ENCODE peak calls at places on chromosomes 2 and 18, in six cellular contexts. I, V, X, W, R and E are unnamed samples.

GRCh38 chr2:8004250-8004681 is 677.6 kb upstream of the ID2 start:
- DNase-seq in V (no peak), X (peak; percentile 48), R (peak; percentile 51), W (no peak), I (no peak), E (no peak)

GRCh38 chr2:112583497-112584133 is 794 bp upstream of the CHCHD5 start:
- DNase-seq in W (no peak), V (no peak), R (no peak), X (peak; percentile 32), I (no peak), E (no peak)

GRCh38 chr2:197706839-197707207 is 1.7 kb downstream of the MARS2 start:
- DNase-seq in V (no peak), W (no peak), R (no peak), X (no peak), I (no peak), E (no peak)

GRCh38 chr2:145380436-145381017 is 860.6 kb upstream of the ZEB2 start:
- DNase-seq in R (no peak), W (no peak), X (peak; percentile 84), V (no peak), I (no peak), E (no peak)

GRCh38 chr2:178683877-178684276 is 123.3 kb downstream of the TTN start:
- DNase-seq in R (no peak), W (no peak), X (no peak), V (no peak), I (no peak), E (no peak)

GRCh38 chr2:50781646-50782045 is 250.3 kb downstream of the NRXN1 start:
- DNase-seq in W (no peak), X (no peak), R (no peak), I (no peak), V (no peak), E (no peak)

GRCh38 chr2:233643128-233643527 is 6.9 kb downstream of the UGT1A10 start:
- DNase-seq in V (no peak), X (peak; percentile 54), I (no peak), R (no peak), W (no peak), E (no peak)

GRCh38 chr2:199861116-199861774 is 10.3 kb upstream of the FTCDNL1 start:
- DNase-seq in R (no peak), I (no peak), W (no peak), X (peak; percentile 47), V (no peak), E (no peak)

GRCh38 chr18:50424877-50425690 is 50.2 kb downstream of the SKA1 start:
- DNase-seq in X (no peak), W (peak; percentile 53), I (no peak), V (no peak), R (no peak), E (no peak)

GRCh38 chr2:102226612-102227351 is 40.0 kb downstream of the IL1RL2 start:
- DNase-seq in X (peak; percentile 45), V (no peak), W (no peak), I (no peak), R (no peak), E (no peak)

GRCh38 chr2:102229141-102229764 is 42.4 kb downstream of the IL1RL2 start:
- DNase-seq in R (no peak), X (no peak), I (no peak), V (no peak), W (no peak), E (no peak)

GRCh38 chr2:102230410-102230909 is 43.6 kb downstream of the IL1RL2 start:
- DNase-seq in I (no peak), R (no peak), W (no peak), X (no peak), V (no peak), E (no peak)

GRCh38 chr2:102226171-102226570 is 39.3 kb downstream of the IL1RL2 start:
- DNase-seq in V (no peak), W (no peak), I (no peak), R (no peak), X (no peak), E (no peak)

DNA sequence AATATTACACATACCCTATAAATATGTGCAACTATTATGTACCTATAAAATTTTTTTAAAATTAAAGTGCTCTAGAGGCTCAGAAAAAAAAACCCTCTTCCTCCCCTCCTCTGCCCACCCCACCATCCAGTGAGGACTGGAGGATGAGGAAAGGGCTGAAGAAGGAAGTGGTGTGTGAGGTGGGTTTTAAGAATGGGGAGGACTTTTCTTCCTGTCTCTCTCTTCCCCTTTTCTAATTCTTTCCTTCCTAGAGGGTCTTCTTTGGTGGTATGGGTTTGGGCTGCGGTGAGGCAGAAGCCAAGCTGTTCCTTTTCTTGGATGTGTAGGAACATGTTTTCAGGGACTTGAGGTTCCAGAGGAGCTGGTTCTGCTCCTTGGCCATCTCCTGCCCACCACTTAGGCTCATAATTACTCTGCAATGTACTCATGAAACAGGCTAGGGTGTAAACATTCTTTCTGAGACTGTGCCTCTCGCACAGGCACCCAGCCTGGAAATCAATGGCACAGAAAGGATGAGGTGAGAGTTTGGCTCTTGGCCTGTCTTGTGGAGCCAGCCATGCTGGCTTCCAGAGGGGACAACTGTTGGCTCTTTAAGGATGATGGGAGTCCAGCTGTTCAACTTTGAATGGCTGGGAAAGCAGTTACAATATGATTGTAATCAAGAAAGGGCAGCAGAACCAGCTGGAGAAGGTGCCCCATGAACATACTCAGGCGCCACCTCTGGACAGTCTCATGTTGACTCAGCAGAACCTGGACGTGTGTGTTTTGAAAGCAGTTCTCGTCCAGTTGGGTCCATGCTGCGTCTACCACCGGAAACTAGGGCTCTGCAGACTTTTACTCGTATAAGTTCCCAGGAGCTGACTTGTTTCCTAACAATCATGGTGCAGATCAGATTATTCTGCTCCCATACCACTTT is 38.3 kb downstream of the IL1RL2 start:
- DNase-seq in X (no peak), V (no peak), R (no peak), W (no peak), I (no peak), E (no peak)
- H3K27ac ChIP-seq in X (no peak overlapping the region), V (no peak overlapping the region), R (no peak overlapping the region), W (no peak overlapping the region), I (no peak overlapping the region), E (peak overlapping the region; percentile 56)

DNA sequence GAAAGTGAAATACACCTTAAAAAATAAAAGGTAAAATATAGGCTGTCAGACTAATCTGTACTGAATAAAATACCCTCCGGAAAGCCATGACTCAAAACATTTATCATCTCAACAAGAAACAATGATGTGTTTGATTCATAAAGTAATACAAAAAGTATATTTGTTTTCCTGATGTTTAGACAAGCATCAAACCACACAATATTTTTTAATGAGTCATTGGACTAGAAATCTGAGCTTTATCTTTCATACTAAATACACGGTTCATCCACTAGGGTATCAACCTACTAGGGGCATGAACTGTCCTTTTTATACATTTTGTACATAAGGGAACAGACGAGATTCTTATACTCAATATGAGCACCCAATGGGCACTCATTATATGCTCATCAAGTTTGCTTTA is 31.3 kb downstream of the CD226 start:
- DNase-seq in V (no peak), W (no peak), X (peak; percentile 79), R (no peak), I (no peak), E (no peak)
- TF ChIP-seq CTCF in V (no peak), W (no peak), X (peak; percentile 52), R (no peak), I (peak; percentile 2), E (no peak)

GRCh38 chr18:55508637-55509036 is 79.4 kb downstream of the TCF4 start:
- DNase-seq in V (no peak), X (no peak), W (no peak), I (no peak), R (no peak), E (no peak)

GRCh38 chr18:55510809-55511208 is 77.2 kb downstream of the TCF4 start:
- DNase-seq in I (no peak), X (peak; percentile 51), R (no peak), V (no peak), W (no peak), E (no peak)

GRCh38 chr18:55511277-55511676 is 76.7 kb downstream of the TCF4 start:
- DNase-seq in X (no peak), I (no peak), V (no peak), W (no peak), R (no peak), E (no peak)

GRCh38 chr18:55513199-55513598 is 74.8 kb downstream of the TCF4 start:
- DNase-seq in R (no peak), W (no peak), V (no peak), X (no peak), I (no peak), E (no peak)

DNA sequence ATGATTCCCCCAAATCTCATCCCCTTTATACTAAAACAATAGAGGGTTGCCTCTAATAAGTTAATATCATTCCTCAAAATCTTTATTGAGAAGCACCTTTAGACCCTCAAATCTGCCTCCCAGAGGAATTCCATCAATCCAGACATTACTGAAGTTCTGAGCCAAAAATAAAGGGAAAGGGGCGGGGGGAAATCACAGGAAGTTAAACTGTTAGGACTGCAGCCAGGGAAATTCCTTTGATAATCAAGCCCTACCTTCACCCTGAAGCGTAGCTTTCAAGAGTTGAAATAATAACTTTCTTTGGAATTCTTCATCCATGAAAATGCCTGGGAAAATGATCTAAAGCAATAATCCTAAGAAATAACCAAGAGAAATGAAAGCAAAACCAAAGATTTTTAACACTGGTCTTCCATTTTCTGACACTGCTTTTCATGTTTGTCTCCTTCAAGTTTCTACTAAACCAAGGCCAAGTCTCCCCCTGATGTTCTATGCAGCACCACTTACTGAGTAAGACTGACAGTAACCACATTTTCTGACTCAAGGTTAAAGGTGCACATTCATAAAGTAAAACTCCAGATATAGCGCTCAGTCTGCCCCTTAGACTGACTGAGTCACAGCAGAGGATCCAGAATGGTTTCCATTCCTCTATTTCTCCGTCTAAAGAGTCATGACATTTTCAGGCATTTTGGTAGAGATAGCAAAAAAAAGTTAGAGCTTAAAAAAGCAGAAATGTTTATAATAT is 78.2 kb downstream of the TCF4 start:
- DNase-seq in V (no peak), R (no peak), X (peak; percentile 72), I (peak; percentile 4), W (no peak), E (no peak)
- H3K27ac ChIP-seq in V (peak overlapping the region; percentile 83), R (peak overlapping the region; percentile 9), X (peak overlapping the region; percentile 84), I (peak overlapping the region; percentile 25), W (peak overlapping the region; percentile 89), E (peak overlapping the region; percentile 63)

GRCh38 chr2:52918551-52918950 is 849.1 kb upstream of the CHAC2 start:
- DNase-seq in V (no peak), W (no peak), R (no peak), X (peak; percentile 45), I (no peak), E (no peak)
- TF ChIP-seq CTCF in V (no peak), W (no peak), R (no peak), X (no peak), I (no peak), E (no peak)

GRCh38 chr2:218733615-218734021 is 23.0 kb downstream of the TTLL4 start:
- DNase-seq in W (no peak), I (no peak), X (peak; percentile 49), R (no peak), V (peak; percentile 84), E (no peak)
- H3K27ac ChIP-seq in W (peak overlapping the region; percentile 44), I (peak overlapping the region; percentile 95), X (peak overlapping the region; percentile 32), R (no peak overlapping the region), V (peak overlapping the region; percentile 88), E (no peak overlapping the region)

GRCh38 chr2:74414475-74414874 is 6.9 kb downstream of the C2orf81 start:
- DNase-seq in X (no peak), V (no peak), R (no peak), I (no peak), W (no peak), E (peak; percentile 76)
- TF ChIP-seq CTCF in X (no peak), V (no peak), R (no peak), I (no peak), W (no peak), E (no peak)

DNA sequence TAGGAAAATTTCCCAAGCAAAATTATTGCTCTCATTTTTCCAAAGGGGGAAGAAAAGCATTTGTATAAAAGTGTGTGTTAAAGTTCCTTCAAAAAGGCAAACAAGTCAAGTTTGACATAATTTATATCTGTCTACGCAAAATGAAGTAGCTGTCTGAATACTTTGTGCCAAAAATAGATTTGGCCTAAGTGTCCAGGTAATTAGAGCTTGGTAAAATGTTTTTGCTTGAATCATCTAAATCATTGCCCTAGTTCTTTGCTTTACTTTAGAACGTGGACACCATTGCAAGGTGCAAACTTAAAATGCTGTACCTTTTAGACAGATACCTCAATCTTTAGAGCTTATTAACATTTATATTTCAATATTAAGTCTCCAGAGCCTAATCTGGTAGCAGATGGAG is 97.6 kb upstream of the MAPRE2 start:
- DNase-seq in W (no peak), X (no peak), I (no peak), R (no peak), V (no peak), E (no peak)
- H3K27ac ChIP-seq in W (no peak overlapping the region), X (no peak overlapping the region), I (no peak overlapping the region), R (no peak overlapping the region), V (no peak overlapping the region), E (no peak overlapping the region)